ENCODE peak calls at places on chromosome 21, in eight cellular contexts. T, U, S, R, K, O, B and H are unnamed samples.

GRCh38 chr21:29377266-29377665 is 78.5 kb downstream of the BACH1 start:
- DNase-seq in S (no peak), K (no peak), R (no peak), U (no peak), O (no peak), B (no peak), T (no peak), H (no peak)

GRCh38 chr21:19565587-19565986 is 1162.0 kb upstream of the TMPRSS15 start:
- DNase-seq in S (no peak), B (no peak), T (no peak), U (no peak), R (no peak), K (no peak), O (no peak), H (no peak)

GRCh38 chr21:35147439-35147838 is 98.3 kb upstream of the RUNX1 start:
- DNase-seq in R (no peak), K (no peak), T (no peak), B (no peak), U (no peak), S (no peak), O (no peak), H (no peak)

GRCh38 chr21:46189213-46189958 is 5.1 kb upstream of the SPATC1L start:
- DNase-seq in O (no peak), U (no peak), S (no peak), K (peak), B (no peak), R (no peak), T (no peak), H (no peak)

GRCh38 chr21:41885341-41886024 is 6.3 kb upstream of the PRDM15 start:
- DNase-seq in K (no peak), U (no peak), B (no peak), O (no peak), R (no peak), T (no peak), S (no peak), H (no peak)

GRCh38 chr21:38619865-38620513 is 121.7 kb upstream of the ERG start:
- DNase-seq in T (no peak), O (no peak), B (no peak), R (no peak), K (no peak), S (no peak), U (no peak), H (no peak)

GRCh38 chr21:46406001-46406400 is 52.7 kb upstream of the DIP2A start:
- DNase-seq in S (no peak), O (no peak), K (no peak), R (no peak), U (no peak), B (no peak), T (no peak), H (no peak)

GRCh38 chr21:27333091-27333490 is 366.2 kb upstream of the ADAMTS5 start:
- DNase-seq in T (no peak), U (no peak), B (no peak), K (no peak), O (no peak), R (no peak), S (no peak), H (no peak)

GRCh38 chr21:32253215-32253641 is 25.6 kb downstream of the MIS18A start:
- DNase-seq in K (peak), O (no peak), U (no peak), T (no peak), R (no peak), S (no peak), B (no peak), H (no peak)

GRCh38 chr21:20023199-20023598 is 975.0 kb upstream of the NCAM2 start:
- DNase-seq in T (no peak), U (no peak), O (no peak), B (no peak), S (no peak), R (no peak), K (no peak), H (no peak)

GRCh38 chr21:42461881-42462877 is 33.8 kb downstream of the RSPH1 start:
- DNase-seq in S (peak), U (no peak), O (no peak), T (no peak), K (no peak), R (no peak), B (no peak), H (peak)

GRCh38 chr21:21232320-21232719 is 234.1 kb downstream of the NCAM2 start:
- DNase-seq in S (no peak), K (peak), R (no peak), T (no peak), U (no peak), B (no peak), O (no peak), H (peak)

GRCh38 chr21:14560555-14560954 is 14.4 kb upstream of the SAMSN1 start:
- DNase-seq in O (no peak), T (no peak), R (no peak), B (no peak), S (no peak), U (no peak), K (no peak), H (no peak)

GRCh38 chr21:16330340-16331319 is 600.8 kb downstream of the USP25 start:
- DNase-seq in O (peak), T (no peak), U (no peak), S (peak), R (no peak), K (peak), B (peak), H (peak)

GRCh38 chr21:25907573-25908275 is 173.0 kb downstream of the GABPA start:
- DNase-seq in K (no peak), B (no peak), T (no peak), R (no peak), S (no peak), U (no peak), O (no peak), H (no peak)

GRCh38 chr21:25494804-25495203 is 112.5 kb downstream of the MRPL39 start:
- DNase-seq in T (no peak), K (no peak), R (no peak), B (no peak), O (no peak), U (no peak), S (no peak), H (no peak)

GRCh38 chr21:39030127-39030884 is 152.9 kb downstream of the PSMG1 start:
- DNase-seq in T (no peak), U (no peak), R (no peak), B (no peak), K (no peak), O (no peak), S (no peak), H (no peak)

GRCh38 chr21:39180429-39181019 is 2.7 kb downstream of the PSMG1 start:
- DNase-seq in U (no peak), O (no peak), T (no peak), B (no peak), S (no peak), K (peak), R (no peak), H (no peak)

GRCh38 chr21:25490742-25491141 is 116.5 kb downstream of the MRPL39 start:
- DNase-seq in U (no peak), T (no peak), O (no peak), R (no peak), B (no peak), K (no peak), S (no peak), H (no peak)

GRCh38 chr21:32411366-32412161 is 942 bp upstream of the EVA1C start:
- DNase-seq in S (peak), K (peak), U (peak), R (no peak), B (no peak), T (peak), O (no peak), H (peak)

GRCh38 chr21:46083271-46084040 is 14.5 kb upstream of the COL6A2 start:
- DNase-seq in R (no peak), B (no peak), S (no peak), T (no peak), K (no peak), U (no peak), O (no peak), H (no peak)

GRCh38 chr21:43740497-43741156 is 21.7 kb downstream of the PDXK start:
- DNase-seq in O (no peak), K (no peak), U (no peak), S (no peak), T (no peak), R (no peak), B (no peak), H (peak)

GRCh38 chr21:25457411-25457810 is 149.9 kb downstream of the MRPL39 start:
- DNase-seq in K (peak), S (no peak), T (no peak), U (no peak), O (peak), R (no peak), B (peak), H (no peak)

GRCh38 chr21:39350094-39351006 is 1.5 kb upstream of the HMGN1 start:
- DNase-seq in S (no peak), U (no peak), R (no peak), T (no peak), K (no peak), B (no peak), O (no peak), H (no peak)

GRCh38 chr21:42269382-42269781 is 45.8 kb downstream of the TFF3 start:
- DNase-seq in K (no peak), O (no peak), B (no peak), T (peak), U (no peak), R (no peak), S (no peak), H (no peak)

GRCh38 chr21:30268608-30269197 is 14.0 kb downstream of the KRTAP24-1 start:
- DNase-seq in B (no peak), R (no peak), T (no peak), S (no peak), O (no peak), U (no peak), K (no peak), H (peak)

GRCh38 chr21:15090390-15090789 is 25.6 kb upstream of the NRIP1 start:
- DNase-seq in T (no peak), O (no peak), B (no peak), U (no peak), S (no peak), R (no peak), K (no peak), H (no peak)

GRCh38 chr21:45393021-45393420 is 11.9 kb upstream of the COL18A1 start:
- DNase-seq in R (no peak), K (no peak), T (no peak), S (no peak), B (no peak), O (no peak), U (no peak), H (no peak)

GRCh38 chr21:16633851-16634521 is 878.9 kb upstream of the CXADR start:
- DNase-seq in K (no peak), R (no peak), B (no peak), U (no peak), O (no peak), S (no peak), T (no peak), H (no peak)

GRCh38 chr21:26835027-26835713 is 10.0 kb downstream of the ADAMTS1 start:
- DNase-seq in S (no peak), B (no peak), R (no peak), K (peak), T (no peak), O (no peak), U (no peak), H (no peak)

GRCh38 chr21:26127918-26128317 is 42.7 kb downstream of the APP start:
- DNase-seq in S (no peak), U (no peak), T (no peak), O (no peak), R (no peak), B (no peak), K (peak), H (no peak)

GRCh38 chr21:27700974-27701614 is 734.2 kb upstream of the ADAMTS5 start:
- DNase-seq in U (peak), K (peak), S (peak), R (no peak), B (peak), T (peak), O (peak), H (peak)

GRCh38 chr21:16082038-16082816 is 352.4 kb downstream of the USP25 start:
- DNase-seq in K (peak), T (no peak), B (no peak), U (no peak), R (no peak), S (no peak), O (no peak), H (peak)

GRCh38 chr21:36079010-36079649 is 9.3 kb downstream of the CBR1 start:
- DNase-seq in B (peak), R (no peak), S (no peak), U (no peak), T (peak), K (no peak), O (no peak), H (no peak)